ENCODE peak calls at places on chromosomes 1 and 21, in four cellular contexts. R, V, Y and M are unnamed samples.

GRCh38 chr21:36994501-36995189 is 11.9 kb upstream of the RIPPLY3 start:
- DNase-seq in R (no peak), V (no peak), Y (no peak), M (no peak)

GRCh38 chr1:115184260-115184950 is 95.1 kb upstream of the TSPAN2 start:
- DNase-seq in R (no peak), Y (no peak), V (no peak), M (peak)

GRCh38 chr1:206035027-206035426 is 11.3 kb upstream of the CTSE start:
- DNase-seq in Y (no peak), V (no peak), R (no peak), M (no peak)

GRCh38 chr1:221783936-221784335 is 42.0 kb upstream of the DUSP10 start:
- DNase-seq in V (no peak), Y (no peak), R (no peak), M (no peak)

GRCh38 chr1:235657747-235658526 is 8.4 kb upstream of the GNG4 start:
- DNase-seq in R (no peak), Y (no peak), V (no peak), M (no peak)

GRCh38 chr1:229341811-229342304 is 989 bp downstream of the CCSAP start:
- DNase-seq in Y (no peak), R (no peak), V (no peak), M (peak)

GRCh38 chr1:31586376-31587327 is 10.3 kb downstream of the TINAGL1 start:
- DNase-seq in Y (no peak), V (no peak), R (no peak), M (no peak)

GRCh38 chr1:225766967-225767413 is 10.6 kb upstream of the SRP9 start:
- DNase-seq in V (peak), R (no peak), Y (peak), M (peak)

GRCh38 chr1:147077936-147078605 is 94.2 kb downstream of the PRKAB2 start:
- DNase-seq in R (no peak), Y (no peak), V (no peak), M (no peak)

GRCh38 chr1:180096584-180097318 is 57.9 kb upstream of the QSOX1 start:
- DNase-seq in Y (no peak), V (no peak), R (no peak), M (no peak)

GRCh38 chr1:59141267-59141863 is 155.5 kb upstream of the FGGY start:
- DNase-seq in R (no peak), V (peak), Y (no peak), M (no peak)

GRCh38 chr1:24888971-24889670 is 41.0 kb downstream of the RUNX3 start:
- DNase-seq in R (no peak), Y (no peak), V (no peak), M (peak)

GRCh38 chr1:206735553-206736031 is 35.0 kb upstream of the IL19 start:
- DNase-seq in V (peak), R (no peak), Y (peak), M (peak)

GRCh38 chr1:161710562-161710961 is 3.5 kb downstream of the FCRLA start:
- DNase-seq in V (no peak), Y (no peak), R (no peak), M (no peak)

GRCh38 chr1:230648114-230648513 is 5.8 kb downstream of the COG2 start:
- DNase-seq in R (no peak), V (no peak), Y (no peak), M (no peak)

GRCh38 chr1:3473381-3473844 is 18.9 kb downstream of the ARHGEF16 start:
- DNase-seq in R (no peak), Y (peak), V (no peak), M (peak)

GRCh38 chr1:16088996-16089395 is 15.5 kb upstream of the FAM131C start:
- DNase-seq in V (no peak), R (no peak), Y (no peak), M (peak)

GRCh38 chr1:52288286-52288685 is 77.7 kb downstream of the CC2D1B start:
- DNase-seq in V (no peak), R (no peak), Y (no peak), M (peak)

GRCh38 chr21:45432575-45433255 is 27.8 kb downstream of the COL18A1 start:
- DNase-seq in Y (no peak), R (no peak), V (no peak), M (peak)

GRCh38 chr1:170481000-170481399 is 51.0 kb upstream of the GORAB start:
- DNase-seq in V (no peak), R (no peak), Y (no peak), M (no peak)

GRCh38 chr1:22107126-22107525 is 35.8 kb downstream of the WNT4 start:
- DNase-seq in V (no peak), Y (no peak), R (no peak), M (peak)

GRCh38 chr1:246669659-246670058 is 54.5 kb upstream of the SCCPDH start:
- DNase-seq in V (no peak), R (no peak), Y (no peak), M (no peak)

GRCh38 chr21:44702973-44703730 is 6.2 kb downstream of the KRTAP10-12 start:
- DNase-seq in V (no peak), Y (no peak), R (no peak), M (no peak)

GRCh38 chr1:66214901-66215300 is 319.1 kb upstream of the SGIP1 start:
- DNase-seq in Y (no peak), R (no peak), V (no peak), M (no peak)

GRCh38 chr21:27954806-27955205 is 987.9 kb upstream of the ADAMTS5 start:
- DNase-seq in V (no peak), Y (no peak), R (no peak), M (peak)

GRCh38 chr1:15352122-15352957 is 57.3 kb upstream of the EFHD2 start:
- DNase-seq in V (no peak), Y (peak), R (peak), M (peak)

GRCh38 chr1:54342764-54343687 is 63.2 kb downstream of the SSBP3 start:
- DNase-seq in V (no peak), Y (no peak), R (no peak), M (no peak)

GRCh38 chr1:94237291-94238226 is at the start of gene ARHGAP29:
- DNase-seq in Y (no peak), V (peak), R (no peak), M (peak)

GRCh38 chr1:168945870-168946269 is 160.6 kb upstream of the ATP1B1 start:
- DNase-seq in Y (no peak), V (peak), R (no peak), M (peak)

GRCh38 chr1:39145651-39145970 is 58.9 kb upstream of the MACF1 start:
- DNase-seq in R (no peak), Y (no peak), V (no peak), M (no peak)

GRCh38 chr1:211327341-211327921 is 798 bp downstream of the TRAF5 start:
- DNase-seq in V (no peak), Y (no peak), R (no peak), M (no peak)

GRCh38 chr1:28895896-28896608 is 18.3 kb upstream of the EPB41 start:
- DNase-seq in V (no peak), R (no peak), Y (no peak), M (no peak)

GRCh38 chr1:21299780-21300395 is 9.6 kb upstream of the ECE1 start:
- DNase-seq in Y (no peak), R (no peak), V (no peak), M (no peak)

GRCh38 chr1:201511925-201512539 is 5.1 kb upstream of the CSRP1 start:
- DNase-seq in R (no peak), Y (no peak), V (peak), M (peak)

GRCh38 chr1:156816561-156817328 is at the start of gene SH2D2A:
- DNase-seq in R (peak), Y (no peak), V (peak), M (peak)

GRCh38 chr1:67626090-67626489 is 58.9 kb upstream of the GADD45A start:
- DNase-seq in V (no peak), Y (no peak), R (no peak), M (no peak)

GRCh38 chr21:40546657-40547056 is 300.3 kb downstream of the DSCAM start:
- DNase-seq in R (no peak), V (no peak), Y (no peak), M (no peak)

GRCh38 chr1:116268211-116268610 is 104.8 kb upstream of the ATP1A1 start:
- DNase-seq in V (peak), R (no peak), Y (peak), M (peak)

GRCh38 chr1:64651841-64652240 is 93.0 kb upstream of the RAVER2 start:
- DNase-seq in Y (no peak), R (no peak), V (no peak), M (no peak)